ENCODE peak calls at places on chromosome X, in eight cellular contexts. E, Q, X, P, Z, L, R and I are unnamed samples.

GRCh38 chrX:147699061-147699460 is 212.7 kb upstream of the FMR1 start:
- DNase-seq in R (no peak), X (no peak), L (no peak), Q (no peak), P (no peak), E (no peak), Z (no peak), I (no peak)

GRCh38 chrX:13658602-13659001 is 5.7 kb downstream of the TCEANC start:
- DNase-seq in Q (no peak), Z (no peak), P (no peak), R (no peak), L (peak), E (peak), X (peak), I (peak)

GRCh38 chrX:118579417-118579816 is 83.8 kb downstream of the DOCK11 start:
- DNase-seq in Z (no peak), X (no peak), Q (no peak), L (no peak), E (no peak), R (no peak), P (no peak), I (no peak)

GRCh38 chrX:72057844-72058243 is 73.9 kb downstream of the RTL5 start:
- DNase-seq in X (no peak), Z (no peak), E (peak), Q (no peak), L (no peak), P (no peak), R (no peak), I (no peak)

GRCh38 chrX:68462653-68463052 is 29.4 kb upstream of the OPHN1 start:
- DNase-seq in X (peak), L (peak), R (no peak), E (peak), Q (no peak), Z (no peak), P (peak), I (no peak)

GRCh38 chrX:87392369-87392768 is 125.2 kb upstream of the KLHL4 start:
- DNase-seq in R (no peak), E (no peak), Q (no peak), P (no peak), Z (no peak), X (no peak), L (no peak), I (no peak)

GRCh38 chrX:136708348-136708747 is 60.4 kb downstream of the CD40LG start:
- DNase-seq in R (no peak), X (no peak), Q (no peak), Z (no peak), P (no peak), E (peak), L (no peak), I (no peak)

GRCh38 chrX:154348114-154348531 is 26.3 kb downstream of the FLNA start:
- DNase-seq in Q (peak), Z (no peak), X (peak), R (peak), P (no peak), E (no peak), L (no peak), I (no peak)

GRCh38 chrX:96721398-96721797 is 36.8 kb downstream of the DIAPH2 start:
- DNase-seq in E (no peak), L (peak), Q (no peak), Z (no peak), R (no peak), X (peak), P (no peak), I (no peak)

GRCh38 chrX:44306336-44306735 is 37.1 kb downstream of the EFHC2 start:
- DNase-seq in L (peak), R (no peak), Z (no peak), E (no peak), Q (no peak), X (peak), P (no peak), I (peak)

GRCh38 chrX:41045960-41046567 is 39.2 kb upstream of the USP9X start:
- DNase-seq in L (peak), P (no peak), X (peak), R (peak), Z (no peak), Q (no peak), E (peak), I (no peak)

GRCh38 chrX:134764202-134764785 is 106.0 kb upstream of the PLAC1 start:
- DNase-seq in L (no peak), R (no peak), X (no peak), Z (no peak), E (peak), P (no peak), Q (no peak), I (peak)

GRCh38 chrX:345020-345925 is 26.7 kb upstream of the GTPBP6 start:
- DNase-seq in X (no peak), R (peak), Z (no peak), E (no peak), P (no peak), Q (peak), L (no peak), I (no peak)